ENCODE peak calls at places on chromosomes 6 and 20, in five cellular contexts. K is NCI-H1694 treated with DMSO at 0.1 percent for 48 hours, E is iris pigment epithelial cell, W is NCI-H2227 treated with DMSO at 0.1 percent for 48 hours, N is aorta. Q is an unnamed sample.

GRCh38 chr6:20584100-20584731 is 50.0 kb downstream of the CDKAL1 start:
- DNase-seq in K (no peak), E (no peak), W (no peak), N (no peak), Q (no peak)

GRCh38 chr20:53657732-53658131 is 64.1 kb upstream of the ZNF217 start:
- DNase-seq in K (no peak), E (no peak), W (no peak), N (no peak), Q (peak)

GRCh38 chr6:142853244-142854180 is 91.5 kb downstream of the HIVEP2 start:
- DNase-seq in K (no peak), E (no peak), W (no peak), N (no peak), Q (peak)

GRCh38 chr6:87397656-87398055 is 10.1 kb upstream of the CFAP206 start:
- DNase-seq in K (no peak), E (no peak), W (no peak), N (no peak), Q (no peak)

GRCh38 chr6:88492824-88493223 is 326.7 kb upstream of the CNR1 start:
- DNase-seq in K (no peak), E (peak), W (no peak), N (no peak), Q (peak)

GRCh38 chr6:158086054-158086705 is 81.9 kb downstream of the SERAC1 start:
- DNase-seq in K (no peak), E (peak), W (no peak), N (no peak), Q (peak)

GRCh38 chr6:134848076-134848475 is 101.8 kb downstream of the ALDH8A1 start:
- DNase-seq in K (no peak), E (no peak), W (no peak), N (no peak), Q (no peak)

GRCh38 chr20:50346372-50347347 is 156.0 kb downstream of the CEBPB start:
- DNase-seq in K (peak), E (peak), W (peak), N (peak), Q (peak)

GRCh38 chr6:7341989-7342742 is 29.2 kb upstream of the SSR1 start:
- DNase-seq in K (peak), E (no peak), W (no peak), N (no peak), Q (peak)

GRCh38 chr6:153613719-153614455 is 425.2 kb upstream of the OPRM1 start:
- DNase-seq in K (no peak), E (no peak), W (no peak), N (no peak), Q (no peak)

GRCh38 chr6:161105408-161105807 is 113.8 kb downstream of the MAP3K4 start:
- DNase-seq in K (no peak), E (no peak), W (no peak), N (no peak), Q (no peak)

GRCh38 chr20:4161447-4162251 is 146.3 kb upstream of the RNF24 start:
- DNase-seq in K (no peak), E (peak), W (no peak), N (peak), Q (no peak)

GRCh38 chr6:165769884-165770283 is 106.8 kb upstream of the PDE10A start:
- DNase-seq in K (no peak), E (no peak), W (no peak), N (no peak), Q (no peak)

GRCh38 chr20:51586005-51586440 is 43.5 kb upstream of the NFATC2 start:
- DNase-seq in K (no peak), E (peak), W (no peak), N (no peak), Q (peak)

GRCh38 chr6:163583558-163583957 is 169.0 kb downstream of the QKI start:
- DNase-seq in K (no peak), E (no peak), W (no peak), N (no peak), Q (no peak)

GRCh38 chr20:47349365-47350180 is 6.9 kb downstream of the ZMYND8 start:
- DNase-seq in K (no peak), E (peak), W (no peak), N (no peak), Q (no peak)

GRCh38 chr20:62921119-62921687 is 5.1 kb downstream of the DIDO1 start:
- DNase-seq in K (peak), E (peak), W (peak), N (no peak), Q (peak)

GRCh38 chr6:69105288-69105687 is 470.2 kb downstream of the ADGRB3 start:
- DNase-seq in K (no peak), E (peak), W (no peak), N (no peak), Q (peak)

GRCh38 chr6:166443166-166443565 is 60.4 kb upstream of the MPC1 start:
- DNase-seq in K (no peak), E (no peak), W (no peak), N (peak), Q (no peak)

GRCh38 chr6:29845405-29846006 is 17.9 kb downstream of the HLA-G start:
- DNase-seq in K (no peak), E (no peak), W (no peak), N (no peak), Q (no peak)

GRCh38 chr6:34064675-34065074 is 81.2 kb downstream of the GRM4 start:
- DNase-seq in K (no peak), E (no peak), W (no peak), N (no peak), Q (no peak)

GRCh38 chr20:47315339-47315662 is 41.2 kb downstream of the ZMYND8 start:
- DNase-seq in K (no peak), E (peak), W (peak), N (no peak), Q (peak)

GRCh38 chr6:5124526-5124925 is 39.4 kb downstream of the PPP1R3G start:
- DNase-seq in K (no peak), E (no peak), W (no peak), N (no peak), Q (no peak)

GRCh38 chr6:165760803-165761185 is 97.8 kb upstream of the PDE10A start:
- DNase-seq in K (no peak), E (no peak), W (no peak), N (no peak), Q (no peak)

GRCh38 chr20:699811-700338 is 24.3 kb upstream of the SCRT2 start:
- DNase-seq in K (no peak), E (no peak), W (no peak), N (no peak), Q (no peak)

GRCh38 chr6:108102965-108103364 is 28.4 kb upstream of the OSTM1 start:
- DNase-seq in K (peak), E (no peak), W (no peak), N (no peak), Q (no peak)

GRCh38 chr6:30886897-30887255 is 2.6 kb downstream of the DDR1 start:
- DNase-seq in K (no peak), E (no peak), W (no peak), N (no peak), Q (no peak)

GRCh38 chr20:48298851-48299484 is 513.7 kb upstream of the SULF2 start:
- DNase-seq in K (peak), E (peak), W (peak), N (no peak), Q (peak)

GRCh38 chr20:40821438-40821837 is 132.4 kb upstream of the MAFB start:
- DNase-seq in K (no peak), E (no peak), W (peak), N (no peak), Q (no peak)

GRCh38 chr6:113607821-113608545 is 249.2 kb upstream of the MARCKS start:
- DNase-seq in K (no peak), E (no peak), W (no peak), N (no peak), Q (no peak)

GRCh38 chr6:39073471-39074355 is 25.1 kb downstream of the GLP1R start:
- DNase-seq in K (no peak), E (no peak), W (no peak), N (no peak), Q (no peak)